ENCODE peak calls at places on chromosome 1, in six cellular contexts. G is AG04450, R is HCT116, D is cardiac muscle cell, P is fibroblast of lung, L is A673. K is an unnamed sample.
A peak's percentile ranks its signal among the peaks of the same experiment; 100 is the strongest.

GRCh38 chr1:48619529-48619928 is 147.5 kb upstream of the SPATA6 start:
- DNase-seq in R (peak; percentile 2), D (peak; percentile 71), G (no peak), L (peak; percentile 28), P (no peak), K (no peak)

GRCh38 chr1:23544444-23545389 is 13.7 kb upstream of the E2F2 start:
- DNase-seq in G (no peak), D (peak; percentile 88), R (no peak), P (peak; percentile 84), L (peak; percentile 88), K (no peak)

GRCh38 chr1:162835157-162835899 is 25.6 kb downstream of the CCDC190 start:
- DNase-seq in L (no peak), D (no peak), R (no peak), G (no peak), P (peak; percentile 62), K (no peak)

GRCh38 chr1:89261926-89262540 is 10.6 kb downstream of the GBP5 start:
- DNase-seq in P (no peak), G (no peak), D (no peak), R (peak; percentile 18), L (peak; percentile 61), K (no peak)

GRCh38 chr1:32647308-32648134 is 2.8 kb downstream of the ZBTB8OS start:
- DNase-seq in D (no peak), G (no peak), P (no peak), L (no peak), R (no peak), K (no peak)

GRCh38 chr1:76826072-76826827 is 41.0 kb upstream of the ST6GALNAC5 start:
- DNase-seq in D (no peak), G (no peak), L (peak; percentile 35), P (peak; percentile 33), R (no peak), K (no peak)

GRCh38 chr1:236489710-236490377 is 33.9 kb upstream of the LGALS8 start:
- DNase-seq in P (peak; percentile 74), R (peak; percentile 63), L (peak; percentile 51), D (peak; percentile 71), G (no peak), K (peak; percentile 30)

GRCh38 chr1:219088778-219089557 is 84.7 kb upstream of the LYPLAL1 start:
- DNase-seq in P (peak; percentile 95), D (no peak), G (peak; percentile 78), R (peak; percentile 37), L (no peak), K (peak; percentile 36)

GRCh38 chr1:36937371-36937770 is 96.9 kb downstream of the GRIK3 start:
- DNase-seq in R (no peak), G (no peak), L (no peak), D (no peak), P (no peak), K (no peak)

GRCh38 chr1:101198842-101199636 is 37.8 kb upstream of the S1PR1 start:
- DNase-seq in L (no peak), P (no peak), D (no peak), R (no peak), G (no peak), K (no peak)

GRCh38 chr1:53781654-53782053 is 42.7 kb upstream of the GLIS1 start:
- DNase-seq in G (no peak), R (no peak), L (peak; percentile 4), P (peak; percentile 72), D (no peak), K (no peak)

GRCh38 chr1:155938220-155938627 is 3.2 kb upstream of the RXFP4 start:
- DNase-seq in R (peak; percentile 71), L (peak; percentile 84), D (peak; percentile 77), P (peak; percentile 77), G (no peak), K (peak; percentile 50)

GRCh38 chr1:77175230-77175844 is 43.9 kb downstream of the PIGK start:
- DNase-seq in D (peak; percentile 1), R (peak; percentile 32), G (no peak), L (peak; percentile 22), P (peak; percentile 24), K (peak; percentile 26)

GRCh38 chr1:198280080-198280479 is 123.3 kb downstream of the NEK7 start:
- DNase-seq in R (no peak), G (no peak), L (no peak), P (no peak), D (no peak), K (no peak)

GRCh38 chr1:16073490-16074104 is at the start of gene FAM131C:
- DNase-seq in R (no peak), P (no peak), G (no peak), L (peak; percentile 47), D (peak; percentile 71), K (no peak)

GRCh38 chr1:157497987-157498781 is 54.1 kb downstream of the FCRL5 start:
- DNase-seq in P (no peak), L (no peak), G (no peak), D (no peak), R (no peak), K (no peak)

GRCh38 chr1:178371999-178372398 is 124.8 kb downstream of the CLEC20A start:
- DNase-seq in P (peak; percentile 29), G (no peak), L (peak; percentile 23), R (no peak), D (peak; percentile 9), K (no peak)

GRCh38 chr1:233394860-233395717 is 67.6 kb downstream of the MAP3K21 start:
- DNase-seq in G (peak; percentile 10), L (peak; percentile 74), P (peak; percentile 60), R (peak; percentile 54), D (peak; percentile 67), K (peak; percentile 32)

GRCh38 chr1:220153147-220153546 is 59.2 kb downstream of the IARS2 start:
- DNase-seq in D (no peak), P (peak; percentile 15), G (no peak), L (no peak), R (no peak), K (no peak)

GRCh38 chr1:38522998-38523939 is 336.3 kb downstream of the RRAGC start:
- DNase-seq in G (no peak), R (no peak), P (no peak), D (no peak), L (no peak), K (no peak)

GRCh38 chr1:198904356-198904755 is 265.5 kb downstream of the PTPRC start:
- DNase-seq in G (peak; percentile 18), L (no peak), R (no peak), D (no peak), P (peak; percentile 82), K (no peak)

GRCh38 chr1:51218570-51218969 is 17.5 kb upstream of the RNF11 start:
- DNase-seq in R (no peak), G (no peak), P (no peak), D (no peak), L (no peak), K (no peak)

GRCh38 chr1:22592919-22593790 is 29.9 kb downstream of the EPHA8 start:
- DNase-seq in D (no peak), G (no peak), L (no peak), P (no peak), R (peak; percentile 23), K (no peak)

GRCh38 chr1:181541947-181542346 is 58.6 kb downstream of the CACNA1E start:
- DNase-seq in D (peak; percentile 33), L (no peak), R (no peak), P (peak; percentile 0), G (no peak), K (no peak)

GRCh38 chr1:218299416-218299815 is 14.3 kb downstream of the RRP15 start:
- DNase-seq in G (peak; percentile 51), L (peak; percentile 46), D (peak; percentile 54), P (peak; percentile 78), R (peak; percentile 28), K (peak; percentile 49)

GRCh38 chr1:222697858-222698257 is 14.4 kb downstream of the AIDA start:
- DNase-seq in G (no peak), P (peak; percentile 58), L (no peak), D (no peak), R (no peak), K (no peak)

DNA sequence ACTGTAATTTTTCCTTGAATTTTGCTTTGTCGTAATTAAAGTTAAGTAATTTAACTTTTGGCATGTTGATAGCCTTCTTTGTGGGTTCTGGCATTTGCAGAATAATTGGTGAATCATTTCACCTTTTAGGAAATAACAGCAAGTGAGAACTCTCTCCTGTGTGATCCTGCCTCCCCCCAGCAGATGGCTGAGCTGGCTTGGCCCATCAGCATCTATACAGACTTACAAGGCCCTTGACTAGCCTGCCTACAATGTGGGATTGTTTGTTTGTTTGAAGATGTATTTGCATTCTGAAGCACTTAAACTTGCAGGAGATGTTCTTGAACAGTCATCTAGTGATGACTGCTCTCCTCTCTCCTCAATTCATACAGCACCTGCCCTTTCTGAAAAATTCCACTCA is 55.9 kb downstream of the MACO1 start:
- DNase-seq in L (no peak), P (no peak), D (no peak), G (no peak), R (no peak), K (no peak)
- TF ChIP-seq CTCF in L (no peak), P (peak; percentile 24), D (peak; percentile 13), G (peak; percentile 60), R (no peak), K (no peak)

GRCh38 chr1:31065310-31066217 is at the start of gene PUM1:
- DNase-seq in D (peak; percentile 100), G (peak; percentile 88), L (peak; percentile 99), R (peak; percentile 96), P (peak; percentile 96), K (peak; percentile 90)

GRCh38 chr1:31064115-31064514 is 1.4 kb downstream of the PUM1 start:
- DNase-seq in G (no peak), R (no peak), L (no peak), D (no peak), P (no peak), K (no peak)

GRCh38 chr1:31063636-31064035 is 1.9 kb downstream of the PUM1 start:
- DNase-seq in R (no peak), P (no peak), L (no peak), G (no peak), D (no peak), K (no peak)

GRCh38 chr1:31062867-31063380 is 2.6 kb downstream of the PUM1 start:
- DNase-seq in P (no peak), G (no peak), R (no peak), L (no peak), D (no peak), K (no peak)

GRCh38 chr1:31064685-31065309 is 720 bp downstream of the PUM1 start:
- DNase-seq in L (no peak), P (peak; percentile 44), R (no peak), G (no peak), D (no peak), K (no peak)
- H3K4me3 ChIP-seq in L (peak overlapping the region; percentile 69), P (peak overlapping the region; percentile 91), R (peak overlapping the region; percentile 94), G (peak overlapping the region; percentile 65), D (peak overlapping the region; percentile 75), K (peak overlapping the region; percentile 91)

DNA sequence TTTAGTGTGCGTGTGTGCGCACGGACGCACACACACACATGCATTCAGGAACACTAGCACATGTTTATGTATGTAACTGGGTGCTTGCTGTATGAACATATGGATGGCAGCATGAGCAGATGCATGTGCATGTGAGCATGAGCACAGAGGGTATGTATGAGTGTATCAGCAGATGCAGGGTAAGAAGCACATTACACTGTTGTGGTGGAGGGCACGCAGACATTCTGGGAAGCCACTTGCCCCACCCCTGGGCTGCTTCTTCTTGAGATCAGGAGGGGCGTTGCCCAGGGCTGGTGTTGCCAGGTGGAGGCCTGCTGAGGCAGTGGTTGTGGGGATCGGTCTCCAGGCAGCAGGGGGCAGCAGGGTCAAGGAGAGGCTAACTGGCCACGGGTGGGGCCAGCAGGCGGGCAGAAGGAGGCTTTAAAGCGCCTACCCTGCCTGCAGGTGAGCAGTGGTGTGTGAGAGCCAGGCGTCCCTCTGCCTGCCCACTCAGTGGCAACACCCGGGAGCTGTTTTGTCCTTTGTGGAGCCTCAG is 3.9 kb upstream of the P3R3URF start:
- DNase-seq in P (no peak), R (peak; percentile 41), L (no peak), G (no peak), D (peak; percentile 44), K (no peak)
- TF ChIP-seq CTCF in P (no peak), R (peak; percentile 11), L (no peak), G (no peak), D (no peak), K (no peak)

GRCh38 chr1:116674761-116675160 is 7.2 kb upstream of the IGSF3 start:
- DNase-seq in L (no peak), D (no peak), G (no peak), R (no peak), P (no peak), K (no peak)
- H3K4me3 ChIP-seq in L (no peak overlapping the region), D (no peak overlapping the region), G (no peak overlapping the region), R (no peak overlapping the region), P (no peak overlapping the region), K (no peak overlapping the region)

K was measured in HFF-Myc.